ENCODE peak calls at places on chromosomes 16 and 17, in seven cellular contexts. S is activated T-helper 1 cell treated with Interleukin-2 at 50 U/mL for 16 hours, R is nephron progenitor cell, K is memory B cell, U is dermis blood vessel endothelial cell, W is GM12892, H is choroid plexus epithelial cell. Z is an unnamed sample.

GRCh38 chr16:78396046-78396445 is 296.6 kb downstream of the WWOX start:
- DNase-seq in K (no peak), U (no peak), S (no peak), R (no peak), H (no peak), W (no peak), Z (peak)

GRCh38 chr16:48126801-48127644 is 28.8 kb downstream of the ABCC12 start:
- DNase-seq in U (peak), R (no peak), H (peak), S (no peak), W (no peak), K (no peak), Z (peak)

GRCh38 chr17:57518587-57519118 is 226.4 kb downstream of the CCDC182 start:
- DNase-seq in H (no peak), U (no peak), S (no peak), K (no peak), R (no peak), W (no peak), Z (no peak)

GRCh38 chr17:75393523-75394331 is 11.8 kb downstream of the GRB2 start:
- DNase-seq in S (peak), K (peak), H (peak), R (peak), U (peak), W (peak), Z (peak)

GRCh38 chr16:21628772-21629171 is 23.6 kb downstream of the IGSF6 start:
- DNase-seq in K (no peak), R (no peak), W (no peak), U (no peak), H (peak), S (no peak), Z (no peak)

GRCh38 chr17:82246365-82247174 is 17.7 kb downstream of the SLC16A3 start:
- DNase-seq in R (no peak), H (peak), K (no peak), S (no peak), U (peak), W (no peak), Z (peak)

GRCh38 chr16:48217708-48218107 is 26.4 kb upstream of the LONP2 start:
- DNase-seq in K (no peak), W (no peak), U (no peak), R (no peak), H (peak), S (no peak), Z (no peak)

GRCh38 chr16:69417537-69418199 is 6.8 kb upstream of the CYB5B start:
- DNase-seq in W (no peak), K (no peak), H (no peak), U (peak), R (no peak), S (no peak), Z (peak)

GRCh38 chr16:77548766-77549165 is 113.9 kb upstream of the ADAMTS18 start:
- DNase-seq in W (no peak), R (no peak), H (no peak), K (no peak), S (no peak), U (no peak), Z (no peak)

GRCh38 chr16:68257251-68257905 is 6.9 kb upstream of the SLC7A6 start:
- DNase-seq in K (peak), H (no peak), R (no peak), U (peak), W (peak), S (no peak), Z (no peak)

GRCh38 chr17:80254396-80255241 is 6.0 kb upstream of the RNF213 start:
- DNase-seq in R (no peak), K (peak), U (peak), S (peak), W (no peak), H (peak), Z (peak)

GRCh38 chr16:70750893-70751467 is 50.0 kb downstream of the VAC14 start:
- DNase-seq in S (no peak), R (no peak), K (no peak), H (peak), U (peak), W (no peak), Z (no peak)

GRCh38 chr17:21370430-21370829 is 5.7 kb upstream of the KCNJ12 start:
- DNase-seq in H (no peak), K (no peak), S (no peak), W (no peak), U (no peak), R (peak), Z (no peak)

GRCh38 chr16:80990978-80991377 is 15.7 kb downstream of the CMC2 start:
- DNase-seq in W (no peak), R (no peak), U (no peak), K (no peak), S (no peak), H (no peak), Z (no peak)

GRCh38 chr17:6627019-6627418 is 13.5 kb downstream of the KIAA0753 start:
- DNase-seq in S (no peak), W (no peak), R (no peak), H (peak), K (no peak), U (peak), Z (peak)

GRCh38 chr16:53007095-53007494 is 45.6 kb downstream of the CHD9NB start:
- DNase-seq in S (no peak), W (no peak), K (no peak), R (no peak), H (no peak), U (no peak), Z (no peak)

Z was measured in bronchial epithelial cell.